ENCODE peak calls at places on chromosomes 11 and 22, in six cellular contexts. Y is stimulated activated CD4-positive, alpha-beta T cell treated with anti-CD3 and anti-CD28 coated beads, Interleukin-1b, Interleukin-23, amount 100 ng/mL, for 1 hour; S is heart left ventricle; O is M059J; W is hepatic stellate cell; R is activated CD4-positive, CD25-positive, alpha-beta regulatory T cell treated with anti-CD3 and anti-CD28 coated beads, Interleukin-2, amount 50 U/mL, for 16 hours. N is an unnamed sample.
A peak's percentile ranks its signal among the peaks of the same experiment; 100 is the strongest.

GRCh38 chr22:47295226-47295901 is 532.9 kb downstream of the TBC1D22A start:
- DNase-seq in W (no peak), R (no peak), O (no peak), Y (no peak), S (no peak), N (no peak)

GRCh38 chr22:44091021-44091721 is 67.1 kb downstream of the PARVB start:
- DNase-seq in Y (no peak), W (peak; percentile 40), R (no peak), O (peak; percentile 4), S (no peak), N (peak; percentile 43)

GRCh38 chr22:31139866-31140716 is at the start of gene PLA2G3:
- DNase-seq in O (peak; percentile 45), W (peak; percentile 46), S (no peak), Y (no peak), R (no peak), N (peak; percentile 68)

GRCh38 chr11:134951305-134951700 is 539.3 kb upstream of the B3GAT1 start:
- DNase-seq in R (no peak), S (no peak), W (peak; percentile 70), O (peak; percentile 75), Y (no peak), N (no peak)

GRCh38 chr11:16606784-16607674 is 131.4 kb upstream of the C11orf58 start:
- DNase-seq in Y (no peak), R (no peak), W (peak; percentile 63), O (no peak), S (peak; percentile 76), N (peak; percentile 86)

GRCh38 chr11:122038543-122038942 is 77.5 kb downstream of the BLID start:
- DNase-seq in Y (no peak), O (peak; percentile 82), W (peak; percentile 29), S (no peak), R (no peak), N (no peak)

GRCh38 chr11:47918882-47919495 is 61.4 kb upstream of the PTPRJ start:
- DNase-seq in O (peak; percentile 92), Y (no peak), R (no peak), W (peak; percentile 48), S (no peak), N (no peak)

GRCh38 chr11:114273071-114273470 is 23.1 kb upstream of the NNMT start:
- DNase-seq in S (no peak), R (no peak), O (no peak), Y (no peak), W (no peak), N (no peak)

GRCh38 chr11:119683783-119684182 is 45.2 kb downstream of the NECTIN1 start:
- DNase-seq in O (no peak), W (no peak), R (no peak), S (no peak), Y (no peak), N (no peak)

GRCh38 chr22:39234157-39234793 is 10.5 kb downstream of the PDGFB start:
- DNase-seq in W (peak; percentile 98), R (no peak), Y (no peak), S (peak; percentile 84), O (no peak), N (peak; percentile 86)

GRCh38 chr11:3107608-3108182 is 50.5 kb upstream of the CARS1 start:
- DNase-seq in O (no peak), W (no peak), R (no peak), Y (no peak), S (peak; percentile 17), N (peak; percentile 74)

GRCh38 chr11:76270387-76270786 is 64.1 kb upstream of the WNT11 start:
- DNase-seq in R (no peak), W (no peak), Y (no peak), O (no peak), S (no peak), N (no peak)

GRCh38 chr11:18748766-18749375 is 22.9 kb upstream of the IGSF22 start:
- DNase-seq in Y (no peak), W (no peak), O (no peak), R (no peak), S (no peak), N (no peak)

GRCh38 chr11:88482871-88483301 is 145.3 kb upstream of the CTSC start:
- DNase-seq in W (no peak), S (no peak), O (peak; percentile 59), Y (no peak), R (no peak), N (no peak)

GRCh38 chr11:126361400-126361799 is 5.9 kb downstream of the ST3GAL4 start:
- DNase-seq in S (no peak), Y (no peak), W (no peak), O (no peak), R (no peak), N (no peak)

GRCh38 chr22:30127749-30128166 is 47.5 kb downstream of the HORMAD2 start:
- DNase-seq in Y (no peak), O (peak; percentile 22), R (no peak), S (no peak), W (peak; percentile 7), N (no peak)

GRCh38 chr22:46776876-46777608 is 14.6 kb downstream of the TBC1D22A start:
- DNase-seq in S (no peak), R (no peak), O (no peak), Y (no peak), W (no peak), N (no peak)

GRCh38 chr11:114150671-114151070 is 91.2 kb downstream of the ZBTB16 start:
- DNase-seq in Y (no peak), S (no peak), O (no peak), R (no peak), W (no peak), N (no peak)